ENCODE peak calls at places on chromosomes 6 and 20, in four cellular contexts. Q, J, W and V are unnamed samples.

GRCh38 chr20:17969884-17970409 is 1.1 kb downstream of the MGME1 start:
- DNase-seq in Q (no peak), J (peak; percentile 33), W (no peak), V (peak; percentile 43)

GRCh38 chr6:50990750-50991446 is 172.2 kb downstream of the TFAP2B start:
- DNase-seq in Q (no peak), J (no peak), W (no peak), V (no peak)

GRCh38 chr6:22221211-22221610 is 75.6 kb downstream of the PRL start:
- DNase-seq in Q (no peak), J (no peak), W (no peak), V (no peak)

GRCh38 chr6:89828988-89829590 is 591 bp upstream of the CASP8AP2 start:
- DNase-seq in Q (no peak), J (no peak), W (no peak), V (no peak)

GRCh38 chr20:57543754-57544153 is 17.2 kb upstream of the PCK1 start:
- DNase-seq in Q (no peak), J (no peak), W (no peak), V (no peak)

GRCh38 chr6:39296745-39297640 is 17.2 kb downstream of the KCNK17 start:
- DNase-seq in Q (no peak), J (peak; percentile 63), W (no peak), V (no peak)

GRCh38 chr6:18022398-18023231 is 35.2 kb upstream of the KIF13A start:
- DNase-seq in Q (no peak), J (no peak), W (no peak), V (no peak)

GRCh38 chr20:63552481-63553249 is 1.3 kb upstream of the FNDC11 start:
- DNase-seq in Q (no peak), J (no peak), W (no peak), V (no peak)

GRCh38 chr6:32843979-32844838 is at the start of gene PSMB8:
- DNase-seq in Q (peak; percentile 96), J (peak; percentile 97), W (peak; percentile 98), V (peak; percentile 98)

GRCh38 chr6:23414204-23414501 is 711.9 kb upstream of the NRSN1 start:
- DNase-seq in Q (no peak), J (no peak), W (no peak), V (no peak)

GRCh38 chr6:49849121-49849907 is 17.0 kb downstream of the CRISP1 start:
- DNase-seq in Q (no peak), J (no peak), W (no peak), V (no peak)

GRCh38 chr6:42782689-42783176 is 881 bp downstream of the BICRAL start:
- DNase-seq in Q (peak; percentile 78), J (peak; percentile 88), W (peak; percentile 83), V (peak; percentile 82)

GRCh38 chr6:69957990-69958559 is 91.7 kb downstream of the COL19A1 start:
- DNase-seq in Q (no peak), J (no peak), W (no peak), V (no peak)

GRCh38 chr6:98724537-98724936 is 109.8 kb upstream of the POU3F2 start:
- DNase-seq in Q (no peak), J (no peak), W (no peak), V (no peak)

GRCh38 chr6:108454356-108454755 is 106.4 kb upstream of the FOXO3 start:
- DNase-seq in Q (no peak), J (no peak), W (no peak), V (no peak)

GRCh38 chr6:137700751-137701477 is 166.1 kb upstream of the TNFAIP3 start:
- DNase-seq in Q (no peak), J (no peak), W (no peak), V (no peak)

GRCh38 chr6:88763160-88763559 is 200.3 kb downstream of the RNGTT start:
- DNase-seq in Q (no peak), J (no peak), W (no peak), V (no peak)

GRCh38 chr6:132768051-132768517 is 10.4 kb upstream of the VNN2 start:
- DNase-seq in Q (peak; percentile 38), J (peak; percentile 31), W (no peak), V (no peak)

GRCh38 chr6:13045676-13046075 is 282.7 kb downstream of the TBC1D7 start:
- DNase-seq in Q (no peak), J (no peak), W (no peak), V (no peak)

GRCh38 chr6:30763618-30764489 is 19.5 kb upstream of the IER3 start:
- DNase-seq in Q (peak; percentile 65), J (no peak), W (no peak), V (peak; percentile 65)

GRCh38 chr6:26170951-26171841 is 84.0 kb downstream of the HFE start:
- DNase-seq in Q (no peak), J (no peak), W (no peak), V (no peak)

GRCh38 chr20:1330075-1330830 is 1.3 kb upstream of the SDCBP2 start:
- DNase-seq in Q (peak; percentile 94), J (peak; percentile 89), W (peak; percentile 49), V (peak; percentile 47)

GRCh38 chr20:1326031-1326930 is 2.7 kb downstream of the SDCBP2 start:
- DNase-seq in Q (peak; percentile 30), J (no peak), W (peak; percentile 45), V (peak; percentile 19)

GRCh38 chr20:1327241-1327653 is 1.7 kb downstream of the SDCBP2 start:
- DNase-seq in Q (no peak), J (peak; percentile 75), W (peak; percentile 93), V (peak; percentile 22)

GRCh38 chr20:1328680-1329330 is at the start of gene SDCBP2:
- DNase-seq in Q (peak; percentile 97), J (no peak), W (no peak), V (peak; percentile 92)

GRCh38 chr20:1327827-1328679 is 886 bp downstream of the SDCBP2 start:
- DNase-seq in Q (no peak), J (no peak), W (peak; percentile 17), V (peak; percentile 1)
- TF ChIP-seq POLR2A in Q (no peak), J (no peak), W (no peak), V (no peak)

GRCh38 chr6:117674991-117675657 is at the start of gene NUS1:
- DNase-seq in Q (peak; percentile 96), J (peak; percentile 98), W (peak; percentile 96), V (peak; percentile 98)
- TF ChIP-seq POLR2A in Q (no peak), J (peak; percentile 44), W (no peak), V (peak; percentile 68)

DNA sequence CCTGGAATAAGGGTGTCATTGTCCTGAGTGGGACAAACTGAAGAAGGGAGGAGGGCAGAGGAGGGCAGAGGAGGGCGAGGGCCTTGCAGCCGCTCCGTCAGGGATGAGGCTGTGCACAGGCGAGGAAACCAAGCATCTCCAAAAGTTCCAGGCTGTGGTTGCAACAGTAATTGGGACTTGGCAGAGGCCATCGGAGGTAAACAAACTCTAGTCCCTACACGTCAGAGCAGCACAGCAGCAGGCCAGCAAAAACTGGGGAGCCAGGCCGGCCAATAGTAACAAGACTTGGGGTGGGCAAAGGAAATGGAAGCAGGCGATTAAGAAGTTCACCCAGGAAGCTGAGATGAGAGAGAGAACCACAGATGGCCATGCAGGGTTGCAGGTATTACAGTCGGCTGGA is 142.8 kb downstream of the SMOC2 start:
- DNase-seq in Q (no peak), J (no peak), W (no peak), V (no peak)
- TF ChIP-seq POLR2A in Q (no peak), J (no peak), W (no peak), V (no peak)

DNA sequence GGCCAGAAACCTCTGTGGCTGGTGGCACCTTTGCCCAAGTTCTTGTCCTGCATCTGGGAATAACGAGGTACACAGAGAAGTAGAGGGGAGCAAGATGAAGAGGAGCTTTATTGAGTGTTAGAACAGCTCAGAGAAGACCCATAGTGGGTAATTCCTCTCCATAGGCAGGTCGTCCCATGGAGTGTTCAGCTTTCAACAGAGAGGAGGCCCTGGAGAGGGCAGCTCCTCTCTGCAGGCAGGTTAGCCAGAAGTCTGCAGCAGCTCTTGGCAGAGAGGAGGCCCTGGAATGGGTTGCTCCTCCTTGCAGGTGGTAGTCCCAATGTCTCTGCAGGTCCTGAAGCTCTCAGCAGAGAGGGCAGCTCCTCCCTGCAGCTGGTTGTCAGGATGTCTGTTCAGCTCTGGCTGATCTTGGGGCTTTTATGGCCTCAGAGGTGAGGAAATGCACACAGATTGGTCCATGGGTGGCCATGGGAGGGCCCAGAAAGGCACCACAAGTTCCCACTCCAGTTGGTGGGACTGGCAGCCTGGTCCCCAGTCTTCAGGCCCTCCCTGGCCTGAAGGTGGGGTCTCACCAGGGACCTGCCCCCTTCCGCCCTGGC is 89.0 kb downstream of the IPCEF1 start:
- DNase-seq in Q (no peak), J (no peak), W (no peak), V (no peak)
- TF ChIP-seq POLR2A in Q (no peak), J (no peak), W (no peak), V (no peak)

DNA sequence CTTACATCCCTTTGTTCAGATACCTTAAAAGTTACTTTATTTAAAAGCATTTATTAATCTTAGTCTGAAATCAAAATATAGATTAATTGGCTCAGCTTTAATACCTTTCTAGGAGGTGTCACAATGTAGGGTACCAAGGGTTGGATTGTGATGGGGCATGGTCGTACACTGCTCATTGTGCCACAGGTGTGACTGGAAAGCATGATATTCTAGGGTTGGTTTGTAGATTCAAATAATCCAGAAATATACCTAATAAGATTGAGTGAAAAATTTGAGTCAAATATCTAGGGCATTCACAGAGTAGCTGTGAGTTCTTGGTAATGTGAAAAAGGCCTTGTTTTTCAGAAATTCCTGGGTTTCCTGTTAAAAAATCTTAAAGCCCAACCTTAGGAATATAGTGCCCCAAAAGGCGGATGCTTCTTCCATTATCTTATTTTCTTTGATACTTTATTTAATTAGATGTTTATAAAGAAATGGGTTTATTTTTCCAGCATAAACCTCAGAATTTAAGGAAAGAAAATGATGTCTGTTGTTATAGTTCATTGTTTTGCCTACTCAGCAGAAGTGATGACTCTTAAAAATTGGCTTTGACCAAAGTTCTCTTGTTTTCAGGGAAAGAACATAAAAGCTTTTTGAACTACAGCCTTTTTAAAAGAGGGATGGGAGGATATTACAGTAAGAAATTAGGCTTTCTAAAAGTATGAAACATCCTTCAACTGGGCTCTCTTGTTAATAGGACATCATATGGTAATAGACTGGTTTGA is 4.9 kb downstream of the SRSF6 start:
- DNase-seq in Q (no peak), J (no peak), W (no peak), V (no peak)
- TF ChIP-seq POLR2A in Q (no peak), J (no peak), W (no peak), V (no peak)

GRCh38 chr6:10837997-10838793 is at the start of gene MAK:
- DNase-seq in Q (peak; percentile 91), J (peak; percentile 85), W (peak; percentile 77), V (peak; percentile 84)
- TF ChIP-seq POLR2A in Q (no peak), J (peak; percentile 15), W (no peak), V (no peak)